ENCODE peak calls at places on chromosomes 3 and 15, in six cellular contexts. R, J, Z, K, S and D are unnamed samples.

GRCh38 chr3:125032100-125032643 is 23.6 kb downstream of the HEG1 start:
- DNase-seq in K (peak), Z (no peak), R (no peak), J (peak), S (no peak), D (no peak)

GRCh38 chr3:165522371-165522770 is 314.9 kb downstream of the BCHE start:
- DNase-seq in Z (no peak), S (no peak), J (no peak), K (no peak), R (no peak), D (no peak)

GRCh38 chr3:153290278-153291015 is 128.4 kb downstream of the RAP2B start:
- DNase-seq in S (peak), Z (no peak), J (no peak), R (no peak), K (no peak), D (peak)

GRCh38 chr3:71510485-71510884 is 73.0 kb downstream of the FOXP1 start:
- DNase-seq in J (no peak), S (peak), R (no peak), Z (no peak), K (peak), D (no peak)

GRCh38 chr3:150158974-150159625 is 188.4 kb upstream of the PFN2 start:
- DNase-seq in S (peak), Z (no peak), R (no peak), J (no peak), K (no peak), D (no peak)

GRCh38 chr3:140752499-140752898 is 74.6 kb downstream of the TRIM42 start:
- DNase-seq in K (no peak), S (no peak), J (no peak), Z (no peak), R (no peak), D (no peak)

GRCh38 chr3:126373682-126374601 is 16.7 kb upstream of the KLF15 start:
- DNase-seq in Z (peak), J (no peak), R (no peak), K (no peak), S (peak), D (no peak)

GRCh38 chr3:39013921-39014509 is 37.7 kb downstream of the SCN11A start:
- DNase-seq in S (no peak), Z (no peak), K (peak), R (no peak), J (no peak), D (no peak)

GRCh38 chr15:82585072-82585471 is 44.8 kb upstream of the RPS17 start:
- DNase-seq in K (no peak), R (no peak), S (peak), J (no peak), Z (no peak), D (peak)

GRCh38 chr15:74396445-74397238 is 29.2 kb upstream of the CYP11A1 start:
- DNase-seq in Z (no peak), R (peak), S (peak), K (peak), J (no peak), D (peak)

GRCh38 chr3:122510878-122511481 is 3.8 kb downstream of the KPNA1 start:
- DNase-seq in Z (no peak), R (no peak), S (no peak), K (peak), J (no peak), D (peak)

GRCh38 chr3:78963771-78964170 is 804.0 kb downstream of the ROBO1 start:
- DNase-seq in K (no peak), R (no peak), J (no peak), Z (no peak), S (peak), D (no peak)

GRCh38 chr3:264394-265156 is 68.0 kb downstream of the CHL1 start:
- DNase-seq in K (peak), J (no peak), R (no peak), S (peak), Z (no peak), D (peak)

GRCh38 chr3:31565288-31565687 is 32.6 kb downstream of the STT3B start:
- DNase-seq in Z (no peak), S (peak), J (no peak), R (no peak), K (no peak), D (no peak)

GRCh38 chr3:50318615-50319014 is 3.9 kb downstream of the HYAL2 start:
- DNase-seq in Z (no peak), R (no peak), K (no peak), J (no peak), S (no peak), D (no peak)

GRCh38 chr3:169137943-169138342 is 525.6 kb downstream of the MECOM start:
- DNase-seq in S (no peak), J (no peak), K (no peak), Z (no peak), R (no peak), D (no peak)

GRCh38 chr3:186532641-186533072 is 11.5 kb downstream of the CRYGS start:
- DNase-seq in Z (no peak), R (no peak), K (no peak), S (no peak), J (peak), D (no peak)

GRCh38 chr15:85421116-85421925 is 40.9 kb downstream of the AKAP13 start:
- DNase-seq in R (no peak), J (no peak), K (no peak), Z (no peak), S (peak), D (no peak)

GRCh38 chr15:66936864-66937245 is 128.5 kb upstream of the SMAD3 start:
- DNase-seq in K (no peak), Z (no peak), R (no peak), S (no peak), J (no peak), D (no peak)

GRCh38 chr15:45179221-45179985 is 8.4 kb downstream of the SHF start:
- DNase-seq in R (peak), Z (no peak), K (peak), S (no peak), J (peak), D (peak)

GRCh38 chr3:183439510-183439909 is 11.1 kb upstream of the MCF2L2 start:
- DNase-seq in S (peak), J (no peak), K (no peak), R (no peak), Z (no peak), D (no peak)

GRCh38 chr3:160676547-160677303 is at the start of gene ARL14:
- DNase-seq in K (peak), R (peak), S (peak), J (no peak), Z (no peak), D (peak)

GRCh38 chr3:93931597-93932229 is 42.0 kb downstream of the PROS1 start:
- DNase-seq in Z (no peak), S (no peak), K (no peak), J (no peak), R (no peak), D (no peak)

GRCh38 chr3:120637836-120638559 is 41.9 kb downstream of the NDUFB4 start:
- DNase-seq in K (no peak), J (no peak), R (no peak), S (peak), Z (no peak), D (peak)

GRCh38 chr3:86249833-86250232 is 741.1 kb downstream of the VGLL3 start:
- DNase-seq in Z (no peak), K (no peak), J (no peak), S (no peak), R (no peak), D (no peak)

DNA sequence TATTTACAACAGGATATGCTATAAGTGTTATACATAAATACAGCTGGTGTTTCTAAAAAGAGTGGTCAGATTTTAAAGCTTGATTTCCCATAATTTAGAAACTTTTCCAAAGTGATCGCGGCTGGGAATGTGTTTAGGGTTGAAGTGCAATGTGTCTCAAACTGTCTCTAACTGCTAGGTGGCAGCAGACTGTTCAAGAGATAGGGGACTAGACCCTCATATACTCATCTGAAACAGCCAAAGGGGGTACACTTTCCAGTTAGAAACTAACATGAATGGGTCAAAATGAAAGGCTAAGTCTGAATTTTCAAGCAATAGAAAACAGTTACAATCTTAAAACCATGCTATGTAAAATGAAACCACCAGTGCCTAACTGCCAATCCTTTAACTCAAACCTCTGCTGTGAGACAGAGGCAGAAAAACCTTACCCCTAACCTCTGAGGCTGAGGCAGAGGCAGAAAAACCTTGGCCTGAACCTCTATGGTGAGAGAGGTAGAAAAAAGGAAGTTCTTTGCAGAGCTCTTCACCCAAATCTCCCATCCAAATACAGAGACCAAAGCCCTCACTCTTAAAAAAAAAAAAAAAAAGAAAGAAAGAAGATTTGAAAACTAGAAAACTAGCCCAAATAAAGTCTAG is 595.9 kb downstream of the NTRK3 start:
- DNase-seq in J (no peak), K (no peak), R (no peak), Z (no peak), S (peak), D (no peak)
- TF ChIP-seq CTCF in J (peak), K (no peak), R (no peak), Z (no peak), S (peak), D (no peak)

GRCh38 chr3:24981309-24981708 is 446.8 kb upstream of the RARB start:
- DNase-seq in S (no peak), K (no peak), R (no peak), J (no peak), Z (no peak), D (no peak)
- TF ChIP-seq CTCF in S (no peak), K (no peak), R (no peak), J (no peak), Z (no peak), D (no peak)

DNA sequence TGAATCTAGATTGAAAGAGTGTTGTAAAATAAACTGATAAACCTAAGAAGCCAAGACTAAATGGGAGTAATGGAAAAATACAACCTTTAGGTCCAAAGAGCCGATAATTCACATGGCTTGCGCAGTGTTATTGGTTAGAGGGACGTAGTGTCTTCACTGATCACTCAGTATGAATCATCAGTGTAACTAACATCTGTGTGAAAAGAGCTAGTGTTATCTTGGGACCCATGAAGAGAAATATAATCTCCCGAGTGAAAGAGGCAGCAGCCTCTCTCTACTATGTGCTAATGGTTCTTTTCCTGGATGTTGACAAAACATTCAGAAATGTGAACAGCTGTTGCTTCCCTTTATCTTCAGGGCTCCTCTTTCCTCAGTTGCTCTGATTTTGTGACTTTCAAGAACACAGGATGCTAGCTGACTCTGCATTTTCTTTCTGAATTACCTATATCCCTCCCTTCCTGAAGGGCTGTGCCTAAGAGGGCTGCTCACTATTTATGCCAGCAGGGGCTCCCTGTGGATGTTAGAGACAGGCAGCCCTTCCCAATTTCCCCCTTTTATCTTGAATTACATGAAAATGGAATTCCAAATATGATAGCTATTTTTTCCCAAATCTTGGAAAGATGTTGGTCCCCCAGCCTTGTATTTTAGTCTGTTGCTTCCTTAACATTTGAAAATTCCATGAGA is 128.8 kb downstream of the GRM7 start:
- DNase-seq in K (no peak), Z (no peak), J (no peak), S (no peak), R (no peak), D (no peak)
- TF ChIP-seq CTCF in K (no peak), Z (no peak), J (no peak), S (no peak), R (no peak), D (no peak)

GRCh38 chr3:108505811-108506210 is 4.6 kb downstream of the MYH15 start:
- DNase-seq in S (peak), Z (no peak), K (no peak), R (no peak), J (no peak), D (no peak)
- TF ChIP-seq CTCF in S (peak), Z (no peak), K (no peak), R (no peak), J (peak), D (no peak)

GRCh38 chr3:74630602-74631001 is 16.1 kb upstream of the CNTN3 start:
- DNase-seq in Z (no peak), S (peak), K (no peak), R (no peak), J (no peak), D (peak)
- TF ChIP-seq CTCF in Z (peak), S (peak), K (no peak), R (no peak), J (peak), D (no peak)

GRCh38 chr15:90893175-90894090 is 9.1 kb downstream of the FES start:
- DNase-seq in K (peak), Z (peak), R (peak), J (peak), S (no peak), D (no peak)
- TF ChIP-seq CTCF in K (peak), Z (no peak), R (peak), J (peak), S (no peak), D (peak)

GRCh38 chr3:99842826-99843589 is 25.3 kb downstream of the CMSS1 start:
- DNase-seq in R (peak), K (peak), S (peak), J (no peak), Z (no peak), D (peak)
- TF ChIP-seq CTCF in R (peak), K (peak), S (peak), J (peak), Z (peak), D (peak)

GRCh38 chr15:53665930-53666329 is 93.5 kb downstream of the WDR72 start:
- DNase-seq in J (no peak), K (peak), Z (no peak), S (no peak), R (no peak), D (no peak)
- TF ChIP-seq CTCF in J (no peak), K (peak), Z (no peak), S (peak), R (no peak), D (no peak)

DNA sequence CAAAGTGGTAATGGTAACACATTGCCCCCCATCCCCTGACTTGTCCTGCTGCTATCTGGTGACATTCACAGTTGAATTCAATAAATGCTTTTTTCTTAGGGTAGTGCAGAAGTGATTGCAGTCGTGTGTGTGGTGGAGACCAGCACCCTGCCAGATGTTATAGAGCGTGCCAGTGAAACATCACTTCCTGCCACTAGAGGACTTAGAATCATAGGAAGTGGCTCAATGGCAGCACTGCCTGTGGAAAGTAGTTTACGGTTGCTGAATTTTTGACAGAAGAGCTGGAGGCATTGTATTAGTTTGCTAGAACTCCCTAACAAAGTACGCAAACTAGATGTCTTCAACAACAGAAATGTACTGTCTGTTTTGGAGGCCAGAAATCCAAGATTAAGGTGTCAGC is 37.4 kb upstream of the P2RY12 start:
- DNase-seq in R (no peak), S (no peak), K (no peak), J (no peak), Z (no peak), D (no peak)
- TF ChIP-seq CTCF in R (peak), S (peak), K (no peak), J (peak), Z (no peak), D (no peak)